ENCODE peak calls at places on chromosomes 13 and 19, in ten cellular contexts. J is BJ, T is neural crest cell, Z is upper lobe of right lung, N is uterus, L is progenitor cell of endocrine pancreas, X is lower lobe of right lung, U is AG04450, F is osteocyte, W is AG09309. O is an unnamed sample.

GRCh38 chr19:52991021-52991420 is 22.7 kb upstream of the ERVV-1 start:
- DNase-seq in J (no peak), T (no peak), Z (no peak), N (no peak), L (no peak), X (no peak), U (no peak), F (no peak), W (no peak), O (no peak)

GRCh38 chr13:57557979-57558529 is 73.5 kb upstream of the PCDH17 start:
- DNase-seq in J (no peak), T (no peak), Z (no peak), N (no peak), L (no peak), X (no peak), U (no peak), F (no peak), W (no peak), O (no peak)

GRCh38 chr13:114222461-114222968 is 12.2 kb upstream of the CDC16 start:
- DNase-seq in J (no peak), T (no peak), Z (no peak), N (no peak), L (no peak), X (no peak), U (no peak), F (no peak), W (no peak), O (peak)

GRCh38 chr19:9721861-9722260 is 46.7 kb downstream of the ZNF846 start:
- DNase-seq in J (no peak), T (no peak), Z (no peak), N (no peak), L (no peak), X (no peak), U (no peak), F (no peak), W (no peak), O (no peak)

GRCh38 chr13:46405457-46405856 is 18.4 kb upstream of the RUBCNL start:
- DNase-seq in J (no peak), T (no peak), Z (no peak), N (no peak), L (no peak), X (no peak), U (no peak), F (no peak), W (no peak), O (peak)

GRCh38 chr19:46133101-46133627 is 8.7 kb upstream of the IGFL3 start:
- DNase-seq in J (peak), T (peak), Z (no peak), N (peak), L (peak), X (no peak), U (peak), F (no peak), W (peak), O (no peak)

GRCh38 chr13:33855371-33855895 is 37.5 kb downstream of the RFC3 start:
- DNase-seq in J (no peak), T (no peak), Z (no peak), N (no peak), L (no peak), X (no peak), U (no peak), F (no peak), W (no peak), O (no peak)

GRCh38 chr19:34066007-34066656 is 106.2 kb upstream of the LSM14A start:
- DNase-seq in J (no peak), T (no peak), Z (no peak), N (no peak), L (no peak), X (no peak), U (no peak), F (no peak), W (no peak), O (no peak)

GRCh38 chr19:2064788-2065524 is 13.9 kb upstream of the MKNK2 start:
- DNase-seq in J (no peak), T (no peak), Z (no peak), N (no peak), L (no peak), X (no peak), U (no peak), F (no peak), W (no peak), O (no peak)

GRCh38 chr13:108227651-108228272 is 9.6 kb downstream of the ABHD13 start:
- DNase-seq in J (no peak), T (peak), Z (no peak), N (no peak), L (peak), X (no peak), U (no peak), F (no peak), W (no peak), O (no peak)

GRCh38 chr19:46710687-46711086 is 6.2 kb downstream of the PRKD2 start:
- DNase-seq in J (no peak), T (no peak), Z (no peak), N (no peak), L (no peak), X (no peak), U (no peak), F (no peak), W (no peak), O (no peak)

GRCh38 chr19:53183146-53183545 is 10.0 kb downstream of the ZNF665 start:
- DNase-seq in J (no peak), T (no peak), Z (no peak), N (no peak), L (no peak), X (no peak), U (no peak), F (no peak), W (no peak), O (no peak)

GRCh38 chr13:112791662-112792440 is 102.0 kb downstream of the ATP11A start:
- DNase-seq in J (no peak), T (no peak), Z (peak), N (no peak), L (no peak), X (peak), U (no peak), F (no peak), W (no peak), O (no peak)

GRCh38 chr13:31012285-31013024 is 80.0 kb downstream of the TEX26 start:
- DNase-seq in J (no peak), T (no peak), Z (no peak), N (no peak), L (no peak), X (no peak), U (no peak), F (no peak), W (no peak), O (no peak)

GRCh38 chr19:38274734-38275133 is 10.4 kb downstream of the SPINT2 start:
- DNase-seq in J (no peak), T (no peak), Z (no peak), N (no peak), L (no peak), X (no peak), U (no peak), F (no peak), W (no peak), O (no peak)

GRCh38 chr13:62551588-62551987 is 1135.9 kb upstream of the PCDH20 start:
- DNase-seq in J (no peak), T (no peak), Z (no peak), N (no peak), L (no peak), X (no peak), U (no peak), F (no peak), W (no peak), O (no peak)

GRCh38 chr13:106532111-106532929 is 3.1 kb downstream of the EFNB2 start:
- DNase-seq in J (no peak), T (no peak), Z (no peak), N (peak), L (no peak), X (no peak), U (no peak), F (no peak), W (no peak), O (no peak)

GRCh38 chr19:6250024-6250605 is 29.7 kb downstream of the MLLT1 start:
- DNase-seq in J (no peak), T (no peak), Z (no peak), N (no peak), L (no peak), X (no peak), U (no peak), F (no peak), W (no peak), O (no peak)

GRCh38 chr13:80473695-80474094 is 132.8 kb upstream of the SPRY2 start:
- DNase-seq in J (no peak), T (no peak), Z (no peak), N (no peak), L (no peak), X (no peak), U (no peak), F (no peak), W (no peak), O (no peak)

GRCh38 chr13:30668305-30668704 is 50.6 kb downstream of the USPL1 start:
- DNase-seq in J (no peak), T (no peak), Z (no peak), N (no peak), L (no peak), X (no peak), U (no peak), F (no peak), W (no peak), O (no peak)

GRCh38 chr13:72458701-72459100 is 268.7 kb downstream of the MZT1 start:
- DNase-seq in J (no peak), T (no peak), Z (no peak), N (no peak), L (no peak), X (no peak), U (no peak), F (no peak), W (no peak), O (no peak)

GRCh38 chr19:39144487-39145071 is 19.0 kb downstream of the PAK4 start:
- DNase-seq in J (no peak), T (peak), Z (no peak), N (no peak), L (no peak), X (no peak), U (no peak), F (no peak), W (no peak), O (no peak)

GRCh38 chr13:40673061-40673397 is 6.6 kb upstream of the FOXO1 start:
- DNase-seq in J (no peak), T (no peak), Z (no peak), N (no peak), L (no peak), X (no peak), U (no peak), F (no peak), W (no peak), O (no peak)

GRCh38 chr13:112391747-112392146 is 15.6 kb downstream of the SPACA7 start:
- DNase-seq in J (no peak), T (no peak), Z (no peak), N (no peak), L (no peak), X (no peak), U (no peak), F (no peak), W (no peak), O (no peak)

GRCh38 chr13:49248433-49249002 is 793 bp downstream of the CDADC1 start:
- DNase-seq in J (no peak), T (no peak), Z (no peak), N (no peak), L (no peak), X (peak), U (no peak), F (no peak), W (no peak), O (no peak)

GRCh38 chr19:48006762-48007161 is 12.3 kb downstream of the ELSPBP1 start:
- DNase-seq in J (no peak), T (no peak), Z (no peak), N (no peak), L (no peak), X (no peak), U (no peak), F (no peak), W (no peak), O (no peak)
- TF ChIP-seq CTCF in J (peak), T (peak), Z (no peak), N (no peak), L (no peak), X (no peak), U (no peak), F (no peak), W (no peak), O (peak)

GRCh38 chr13:20301391-20302071 is 69.4 kb upstream of the GJB6 start:
- DNase-seq in J (no peak), T (no peak), Z (no peak), N (no peak), L (no peak), X (no peak), U (no peak), F (no peak), W (no peak), O (no peak)

GRCh38 chr13:20306039-20306438 is 73.9 kb upstream of the GJB6 start:
- DNase-seq in J (no peak), T (no peak), Z (no peak), N (no peak), L (no peak), X (no peak), U (no peak), F (no peak), W (no peak), O (no peak)

GRCh38 chr13:20311022-20311421 is 78.9 kb upstream of the GJB6 start:
- DNase-seq in J (no peak), T (no peak), Z (no peak), N (no peak), L (no peak), X (no peak), U (no peak), F (no peak), W (no peak), O (no peak)

GRCh38 chr13:20303636-20304035 is 71.5 kb upstream of the GJB6 start:
- DNase-seq in J (peak), T (no peak), Z (no peak), N (no peak), L (no peak), X (no peak), U (no peak), F (no peak), W (peak), O (no peak)

DNA sequence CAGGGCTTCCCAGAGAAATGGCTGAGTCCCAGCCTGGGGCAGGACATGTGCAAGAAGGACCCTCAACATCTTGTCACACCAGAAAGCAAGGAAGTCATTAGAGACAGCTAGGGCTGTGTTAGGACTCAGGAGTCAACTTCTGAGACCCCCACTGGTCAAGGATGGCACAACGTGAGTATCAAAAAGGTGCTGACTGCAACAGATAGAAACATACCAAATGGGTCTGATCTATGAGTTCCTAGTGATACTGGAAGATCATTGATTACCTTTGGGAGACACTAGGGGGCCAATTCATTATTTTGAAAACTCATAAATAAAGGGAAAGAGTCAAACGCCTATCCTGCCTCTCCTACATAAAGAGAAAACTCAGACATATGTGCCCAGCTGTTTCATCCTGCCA is 73.5 kb upstream of the GJB6 start:
- DNase-seq in J (no peak), T (no peak), Z (no peak), N (no peak), L (no peak), X (no peak), U (no peak), F (no peak), W (no peak), O (no peak)
- TF ChIP-seq CTCF in J (no peak), T (no peak), Z (no peak), N (no peak), L (no peak), X (no peak), U (no peak), F (no peak), W (no peak), O (no peak)

GRCh38 chr19:17103177-17103576 is 27.6 kb downstream of the MYO9B start:
- DNase-seq in J (no peak), T (peak), Z (no peak), N (no peak), L (no peak), X (no peak), U (no peak), F (no peak), W (no peak), O (no peak)
- TF ChIP-seq CTCF in J (peak), T (peak), Z (peak), N (no peak), L (peak), X (peak), U (peak), F (peak), W (peak), O (peak)

DNA sequence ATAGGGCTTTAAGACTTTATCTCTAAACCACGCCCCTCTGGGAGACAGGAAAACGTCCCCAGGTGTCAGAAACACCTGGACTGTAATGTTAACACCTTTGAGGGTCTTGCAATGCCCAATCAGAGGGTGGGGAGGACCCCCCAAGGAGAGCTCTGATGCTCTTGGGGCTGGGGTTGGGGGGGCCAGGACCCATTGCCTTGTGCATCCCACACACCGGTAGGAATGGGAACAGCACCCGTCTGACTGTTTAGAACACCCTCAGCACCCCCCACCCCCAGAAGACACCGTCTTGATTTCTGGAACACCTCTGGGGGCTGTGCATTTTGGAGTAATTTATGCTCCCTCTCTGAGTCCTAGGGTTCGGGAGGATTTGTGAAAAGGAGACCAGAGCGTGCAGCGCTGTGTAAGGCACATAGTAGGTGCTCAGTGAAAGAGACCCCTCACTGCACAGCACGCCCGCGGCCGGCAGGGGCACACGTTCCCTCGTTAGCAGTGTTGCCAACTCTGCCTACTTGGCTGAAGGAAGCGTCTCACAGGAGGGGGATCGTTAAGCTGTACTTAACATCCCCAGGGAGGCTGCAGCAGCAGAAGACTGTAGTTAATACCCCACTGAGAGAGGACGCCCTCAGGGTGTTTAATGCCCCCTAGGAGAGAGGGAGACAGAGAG is 2.8 kb upstream of the ERFL start:
- DNase-seq in J (no peak), T (no peak), Z (no peak), N (no peak), L (no peak), X (no peak), U (no peak), F (no peak), W (no peak), O (no peak)
- TF ChIP-seq CTCF in J (peak), T (peak), Z (peak), N (no peak), L (peak), X (peak), U (peak), F (peak), W (peak), O (peak)

DNA sequence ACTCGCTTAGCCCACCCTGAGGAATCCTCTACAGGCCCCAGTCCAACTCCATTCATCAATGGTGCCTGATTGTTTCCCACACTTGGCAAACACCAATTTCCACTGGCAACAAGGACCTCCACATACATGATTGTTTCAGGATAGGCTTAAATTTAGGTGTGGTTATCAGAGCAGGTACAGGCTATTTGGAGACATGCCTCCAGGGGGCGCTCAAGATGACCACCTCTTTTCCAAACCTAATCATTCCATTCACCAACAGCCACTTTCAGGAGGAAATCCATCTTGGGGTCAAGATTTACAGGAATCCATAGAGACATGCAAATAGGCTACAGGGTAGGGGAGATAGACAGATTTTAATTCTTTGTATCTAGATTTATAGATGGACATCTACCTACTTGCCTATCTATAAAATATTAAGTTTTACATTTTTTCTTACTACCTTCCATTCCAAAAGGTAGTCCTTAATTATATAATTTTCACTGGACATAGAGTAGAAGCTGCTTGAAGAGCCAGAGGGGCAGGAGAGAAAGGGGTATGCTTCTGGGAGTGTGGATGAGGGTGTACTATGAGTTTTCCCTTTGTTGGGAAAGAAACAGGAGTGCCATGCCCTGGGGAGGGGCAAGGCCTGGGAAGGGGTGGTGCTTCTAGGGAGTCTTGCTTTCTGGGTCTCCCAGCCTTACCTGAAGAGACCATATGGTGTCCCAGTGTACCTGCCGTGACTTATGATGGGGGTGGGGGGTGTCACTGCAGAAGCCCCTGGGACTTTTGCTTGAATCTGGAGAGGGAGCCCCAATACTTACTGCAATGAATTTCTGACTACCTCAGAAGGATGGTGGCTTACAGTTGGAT is 14.1 kb upstream of the PCDH8 start:
- DNase-seq in J (no peak), T (peak), Z (no peak), N (no peak), L (peak), X (no peak), U (no peak), F (no peak), W (no peak), O (no peak)
- TF ChIP-seq CTCF in J (peak), T (peak), Z (peak), N (no peak), L (peak), X (peak), U (peak), F (peak), W (peak), O (peak)

DNA sequence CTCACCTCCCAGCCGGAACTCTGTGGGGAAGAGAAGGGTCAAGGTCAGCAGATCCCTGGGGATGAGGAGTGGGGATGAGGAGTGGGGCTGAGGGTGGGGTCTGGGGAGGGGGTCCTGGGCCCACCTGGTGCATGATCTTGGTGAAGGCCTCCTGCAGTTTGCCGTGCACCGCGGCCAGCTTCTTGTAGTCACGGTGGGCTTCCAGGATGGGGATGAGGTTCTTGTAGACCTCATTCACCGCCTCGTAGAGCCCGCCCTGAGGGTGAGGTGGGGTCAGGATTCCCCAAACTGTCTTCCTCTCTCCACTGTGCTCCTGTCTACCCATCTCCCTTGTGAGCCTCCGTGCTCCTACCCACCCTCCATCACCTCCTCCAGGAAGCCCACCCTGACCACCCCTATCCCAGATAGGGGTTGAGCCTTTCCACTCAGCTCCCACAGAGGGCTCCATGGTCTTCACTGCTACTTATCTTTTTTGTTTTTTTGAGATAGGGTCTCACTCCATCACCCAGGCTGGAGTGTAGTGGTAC is 6.8 kb upstream of the KANK2 start:
- DNase-seq in J (no peak), T (no peak), Z (no peak), N (no peak), L (no peak), X (no peak), U (no peak), F (no peak), W (no peak), O (no peak)
- TF ChIP-seq CTCF in J (no peak), T (peak), Z (peak), N (no peak), L (no peak), X (no peak), U (no peak), F (peak), W (no peak), O (peak)

GRCh38 chr13:101152184-101152583 is 264.1 kb downstream of the NALCN start:
- DNase-seq in J (no peak), T (no peak), Z (no peak), N (no peak), L (no peak), X (no peak), U (no peak), F (no peak), W (no peak), O (no peak)

GRCh38 chr13:101150998-101151397 is 265.3 kb downstream of the NALCN start:
- DNase-seq in J (no peak), T (no peak), Z (no peak), N (no peak), L (no peak), X (no peak), U (no peak), F (no peak), W (no peak), O (no peak)

GRCh38 chr13:101157261-101157660 is 259.0 kb downstream of the NALCN start:
- DNase-seq in J (no peak), T (no peak), Z (no peak), N (no peak), L (no peak), X (no peak), U (no peak), F (no peak), W (no peak), O (no peak)

GRCh38 chr13:101155920-101156319 is 260.4 kb downstream of the NALCN start:
- DNase-seq in J (no peak), T (no peak), Z (no peak), N (no peak), L (no peak), X (no peak), U (no peak), F (no peak), W (no peak), O (no peak)
- TF ChIP-seq CTCF in J (peak), T (peak), Z (peak), N (no peak), L (peak), X (peak), U (peak), F (peak), W (peak), O (peak)

GRCh38 chr19:19732579-19733501 is at the start of gene ZNF14:
- DNase-seq in J (peak), T (peak), Z (peak), N (peak), L (peak), X (peak), U (peak), F (peak), W (peak), O (peak)
- TF ChIP-seq CTCF in J (peak), T (peak), Z (peak), N (no peak), L (peak), X (no peak), U (peak), F (peak), W (peak), O (peak)